ENCODE peak calls at places on chromosomes 11 and 22, in five cellular contexts. One of them, this sample, is unnamed.

GRCh38 chr11:1089738-1090599 is 15.3 kb downstream of the MUC2 start:
- DNase-seq in heart right ventricle: peak; percentile 6
- DNase-seq in naive thymus-derived CD8-positive, alpha-beta T cell: no peak
- DNase-seq in T1000: no peak
- DNase-seq in Ammon's horn: no peak
- DNase-seq in this sample: no peak

GRCh38 chr22:38336699-38337098 is 19.5 kb upstream of the CSNK1E start:
- DNase-seq in heart right ventricle: no peak
- DNase-seq in naive thymus-derived CD8-positive, alpha-beta T cell: no peak
- DNase-seq in T1000: no peak
- DNase-seq in Ammon's horn: no peak
- DNase-seq in this sample: no peak

GRCh38 chr11:118618991-118619375 is 11.6 kb downstream of the PHLDB1 start:
- DNase-seq in heart right ventricle: peak; percentile 57
- DNase-seq in naive thymus-derived CD8-positive, alpha-beta T cell: no peak
- DNase-seq in T1000: no peak
- DNase-seq in Ammon's horn: no peak
- DNase-seq in this sample: no peak

GRCh38 chr11:129767827-129768226 is 47.8 kb upstream of the TMEM45B start:
- DNase-seq in heart right ventricle: no peak
- DNase-seq in naive thymus-derived CD8-positive, alpha-beta T cell: no peak
- DNase-seq in T1000: no peak
- DNase-seq in Ammon's horn: no peak
- DNase-seq in this sample: no peak

GRCh38 chr22:46791201-46791731 is 28.8 kb downstream of the TBC1D22A start:
- DNase-seq in heart right ventricle: no peak
- DNase-seq in naive thymus-derived CD8-positive, alpha-beta T cell: peak; percentile 79
- DNase-seq in T1000: no peak
- DNase-seq in Ammon's horn: peak; percentile 73
- DNase-seq in this sample: no peak

GRCh38 chr11:69948256-69949141 is 129.3 kb upstream of the FGF3 start:
- DNase-seq in heart right ventricle: peak; percentile 10
- DNase-seq in naive thymus-derived CD8-positive, alpha-beta T cell: no peak
- DNase-seq in T1000: no peak
- DNase-seq in Ammon's horn: no peak
- DNase-seq in this sample: no peak

GRCh38 chr11:67301951-67302516 is 1.3 kb upstream of the SSH3 start:
- DNase-seq in heart right ventricle: peak; percentile 62
- DNase-seq in naive thymus-derived CD8-positive, alpha-beta T cell: no peak
- DNase-seq in T1000: no peak
- DNase-seq in Ammon's horn: peak; percentile 56
- DNase-seq in this sample: no peak

GRCh38 chr11:110092577-110093406 is at the start of gene ZC3H12C:
- DNase-seq in heart right ventricle: peak; percentile 85
- DNase-seq in naive thymus-derived CD8-positive, alpha-beta T cell: no peak
- DNase-seq in T1000: peak; percentile 64
- DNase-seq in Ammon's horn: peak; percentile 84
- DNase-seq in this sample: peak; percentile 79

GRCh38 chr11:95339554-95339953 is 108.6 kb upstream of the SESN3 start:
- DNase-seq in heart right ventricle: no peak
- DNase-seq in naive thymus-derived CD8-positive, alpha-beta T cell: no peak
- DNase-seq in T1000: no peak
- DNase-seq in Ammon's horn: no peak
- DNase-seq in this sample: no peak

GRCh38 chr11:126682590-126682989 is 318.0 kb downstream of the KIRREL3 start:
- DNase-seq in heart right ventricle: no peak
- DNase-seq in naive thymus-derived CD8-positive, alpha-beta T cell: no peak
- DNase-seq in T1000: no peak
- DNase-seq in Ammon's horn: no peak
- DNase-seq in this sample: no peak

GRCh38 chr22:29570456-29570855 is 10.5 kb downstream of the NIPSNAP1 start:
- DNase-seq in heart right ventricle: no peak
- DNase-seq in naive thymus-derived CD8-positive, alpha-beta T cell: no peak
- DNase-seq in T1000: no peak
- DNase-seq in Ammon's horn: no peak
- DNase-seq in this sample: no peak

GRCh38 chr22:32850591-32851517 is 49.3 kb downstream of the TIMP3 start:
- DNase-seq in heart right ventricle: peak; percentile 80
- DNase-seq in naive thymus-derived CD8-positive, alpha-beta T cell: no peak
- DNase-seq in T1000: no peak
- DNase-seq in Ammon's horn: peak; percentile 63
- DNase-seq in this sample: peak; percentile 60

GRCh38 chr11:122276221-122276620 is 160.2 kb upstream of the BLID start:
- DNase-seq in heart right ventricle: no peak
- DNase-seq in naive thymus-derived CD8-positive, alpha-beta T cell: no peak
- DNase-seq in T1000: no peak
- DNase-seq in Ammon's horn: no peak
- DNase-seq in this sample: no peak

GRCh38 chr22:49948958-49949913 is 11.3 kb upstream of the PIM3 start:
- DNase-seq in heart right ventricle: no peak
- DNase-seq in naive thymus-derived CD8-positive, alpha-beta T cell: no peak
- DNase-seq in T1000: no peak
- DNase-seq in Ammon's horn: no peak
- DNase-seq in this sample: no peak

GRCh38 chr11:105673089-105673488 is 63.2 kb downstream of the GRIA4 start:
- DNase-seq in heart right ventricle: no peak
- DNase-seq in naive thymus-derived CD8-positive, alpha-beta T cell: no peak
- DNase-seq in T1000: no peak
- DNase-seq in Ammon's horn: peak; percentile 14
- DNase-seq in this sample: no peak

GRCh38 chr11:120096326-120096725 is 41.6 kb downstream of the TRIM29 start:
- DNase-seq in heart right ventricle: no peak
- DNase-seq in naive thymus-derived CD8-positive, alpha-beta T cell: no peak
- DNase-seq in T1000: no peak
- DNase-seq in Ammon's horn: no peak
- DNase-seq in this sample: no peak

GRCh38 chr11:76023408-76024068 is 182.8 kb downstream of the WNT11 start:
- DNase-seq in heart right ventricle: no peak
- DNase-seq in naive thymus-derived CD8-positive, alpha-beta T cell: no peak
- DNase-seq in T1000: no peak
- DNase-seq in Ammon's horn: no peak
- DNase-seq in this sample: no peak

GRCh38 chr11:102495161-102496042 is 35.1 kb downstream of the MMP7 start:
- DNase-seq in heart right ventricle: no peak
- DNase-seq in naive thymus-derived CD8-positive, alpha-beta T cell: peak; percentile 23
- DNase-seq in T1000: no peak
- DNase-seq in Ammon's horn: peak; percentile 93
- DNase-seq in this sample: no peak

GRCh38 chr11:103863497-103863896 is 172.9 kb upstream of the DDI1 start:
- DNase-seq in heart right ventricle: no peak
- DNase-seq in naive thymus-derived CD8-positive, alpha-beta T cell: no peak
- DNase-seq in T1000: no peak
- DNase-seq in Ammon's horn: no peak
- DNase-seq in this sample: no peak

This sample was measured in amygdala.